ENCODE peak calls at places on chromosomes 13 and 19, in seven cellular contexts. F, G, V, O, N, J and M are unnamed samples.

GRCh38 chr13:22168437-22168836 is 497.6 kb downstream of the FGF9 start:
- DNase-seq in N (no peak), V (no peak), F (no peak), O (no peak), G (no peak), J (no peak), M (no peak)

GRCh38 chr19:40234429-40235237 is 8.1 kb upstream of the CCNP start:
- DNase-seq in O (no peak), J (no peak), G (no peak), V (no peak), F (no peak), N (no peak), M (no peak)

GRCh38 chr19:35090160-35090794 is 25.3 kb upstream of the FXYD3 start:
- DNase-seq in N (no peak), F (peak; percentile 90), O (peak; percentile 79), G (peak; percentile 48), J (no peak), V (peak; percentile 54), M (peak; percentile 84)

GRCh38 chr19:12411893-12412292 is 10.8 kb upstream of the ZNF799 start:
- DNase-seq in O (peak; percentile 53), N (no peak), F (no peak), G (no peak), J (no peak), V (no peak), M (no peak)

GRCh38 chr19:19385900-19386339 is 19.6 kb upstream of the GATAD2A start:
- DNase-seq in J (no peak), V (no peak), G (no peak), N (no peak), O (no peak), F (no peak), M (no peak)

GRCh38 chr13:113881614-113882265 is 17.9 kb upstream of the GAS6 start:
- DNase-seq in G (no peak), J (no peak), V (no peak), N (no peak), F (no peak), O (no peak), M (no peak)

GRCh38 chr13:94710881-94711560 is 1.3 kb downstream of the SOX21 start:
- DNase-seq in V (no peak), F (peak; percentile 86), J (no peak), G (no peak), O (peak; percentile 21), N (no peak), M (no peak)

GRCh38 chr13:67223742-67224141 is 6.4 kb downstream of the PCDH9 start:
- DNase-seq in G (no peak), O (no peak), N (no peak), F (no peak), J (no peak), V (no peak), M (no peak)

GRCh38 chr13:39561971-39562370 is 41.0 kb downstream of the LHFPL6 start:
- DNase-seq in O (no peak), N (no peak), F (no peak), J (no peak), V (no peak), G (no peak), M (no peak)

GRCh38 chr19:49590971-49591730 is at the start of gene PRR12:
- DNase-seq in G (no peak), O (peak; percentile 81), V (peak; percentile 61), F (peak; percentile 89), N (no peak), J (no peak), M (peak; percentile 50)

GRCh38 chr19:17615889-17616685 is 60.6 kb downstream of the COLGALT1 start:
- DNase-seq in O (peak; percentile 62), G (no peak), J (no peak), V (no peak), N (no peak), F (no peak), M (no peak)

GRCh38 chr13:21663197-21663596 is 7.7 kb upstream of the FGF9 start:
- DNase-seq in G (no peak), O (no peak), N (no peak), J (no peak), V (peak; percentile 53), F (no peak), M (no peak)

GRCh38 chr19:55383789-55384575 is at the start of gene TMEM238:
- DNase-seq in G (no peak), V (no peak), F (peak; percentile 88), O (peak; percentile 74), N (no peak), J (no peak), M (peak; percentile 63)

GRCh38 chr13:35630551-35631275 is 154.2 kb upstream of the MAB21L1 start:
- DNase-seq in V (peak; percentile 52), N (no peak), J (no peak), G (peak; percentile 40), F (peak; percentile 36), O (peak; percentile 12), M (peak; percentile 53)

GRCh38 chr19:50500060-50500752 is 10.8 kb downstream of the JOSD2 start:
- DNase-seq in V (no peak), F (peak; percentile 84), O (peak; percentile 78), N (no peak), G (no peak), J (no peak), M (no peak)

GRCh38 chr19:55041244-55041626 is 3.2 kb upstream of the GP6 start:
- DNase-seq in J (no peak), F (no peak), V (no peak), O (no peak), G (no peak), N (no peak), M (no peak)

GRCh38 chr13:107373551-107373950 is 805.6 kb upstream of the ARGLU1 start:
- DNase-seq in G (no peak), V (no peak), N (no peak), J (no peak), O (no peak), F (no peak), M (peak; percentile 1)

GRCh38 chr19:6073858-6074708 is 36.2 kb downstream of the RFX2 start:
- DNase-seq in O (no peak), F (no peak), N (no peak), V (no peak), J (no peak), G (no peak), M (no peak)

GRCh38 chr19:36136975-36137686 is 2.7 kb upstream of the CAPNS1 start:
- DNase-seq in V (no peak), G (peak; percentile 77), F (no peak), J (no peak), O (no peak), N (no peak), M (peak; percentile 58)

GRCh38 chr13:55661505-55661904 is 1479.2 kb upstream of the PRR20A start:
- DNase-seq in G (no peak), J (no peak), N (no peak), V (no peak), O (no peak), F (no peak), M (no peak)

GRCh38 chr19:51799998-51800848 is 5.3 kb downstream of the FPR3 start:
- DNase-seq in N (no peak), G (no peak), J (no peak), V (peak; percentile 12), O (peak; percentile 95), F (no peak), M (no peak)

GRCh38 chr13:21673592-21674270 is 2.9 kb downstream of the FGF9 start:
- DNase-seq in N (no peak), V (no peak), F (peak; percentile 83), O (peak; percentile 17), G (no peak), J (no peak), M (peak; percentile 54)

GRCh38 chr19:21202865-21203494 is 61.1 kb downstream of the ZNF431 start:
- DNase-seq in G (peak; percentile 32), N (peak; percentile 3), O (peak; percentile 68), F (peak; percentile 49), V (no peak), J (peak; percentile 61), M (peak; percentile 74)

DNA sequence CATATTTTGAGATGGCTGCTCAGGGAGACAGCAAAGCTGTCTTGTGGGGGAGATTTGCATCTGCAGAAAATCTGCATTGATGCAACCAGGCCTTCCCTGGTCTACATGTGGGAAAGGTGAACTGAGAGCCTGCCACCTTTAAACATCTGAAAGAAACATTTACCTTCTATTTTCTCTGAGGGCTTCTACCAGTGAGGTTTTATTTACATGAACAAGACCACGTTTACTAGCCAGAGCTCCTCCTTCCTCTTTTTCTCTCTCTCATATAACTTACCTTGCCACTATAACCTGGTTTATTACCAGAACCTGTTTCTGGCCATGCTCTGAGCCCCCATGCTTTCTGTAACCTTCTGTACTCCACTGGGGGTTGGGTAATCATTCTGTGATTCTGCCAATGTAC is 14.4 kb upstream of the RUBCNL start:
- DNase-seq in O (no peak), V (no peak), J (no peak), F (no peak), N (no peak), G (no peak), M (no peak)
- TF ChIP-seq JUND in O (no peak), V (no peak), J (no peak), F (no peak), N (no peak), G (no peak), M (no peak)

DNA sequence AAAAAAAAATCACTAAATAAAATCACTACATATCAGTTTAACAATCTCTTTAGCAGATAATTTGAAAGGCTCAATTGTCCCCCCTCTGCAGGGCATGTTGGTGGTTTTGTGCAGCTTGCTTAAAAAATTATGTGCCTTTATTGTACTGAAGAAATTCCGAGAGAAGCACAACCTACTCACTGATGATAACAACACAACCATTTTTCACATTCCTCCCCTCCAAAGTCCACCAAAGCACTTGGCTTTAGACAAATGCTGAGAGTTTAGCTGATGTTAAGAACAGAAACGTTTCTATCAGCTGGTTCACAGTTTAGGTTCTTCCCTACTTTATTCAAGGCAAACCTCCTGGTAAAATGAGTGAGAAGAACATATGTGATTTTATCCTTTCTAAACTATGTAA is 923 bp downstream of the DOCK9 start:
- DNase-seq in V (no peak), G (no peak), F (no peak), N (no peak), J (no peak), O (no peak), M (no peak)
- TF ChIP-seq JUND in V (no peak), G (no peak), F (no peak), N (no peak), J (no peak), O (no peak), M (no peak)

DNA sequence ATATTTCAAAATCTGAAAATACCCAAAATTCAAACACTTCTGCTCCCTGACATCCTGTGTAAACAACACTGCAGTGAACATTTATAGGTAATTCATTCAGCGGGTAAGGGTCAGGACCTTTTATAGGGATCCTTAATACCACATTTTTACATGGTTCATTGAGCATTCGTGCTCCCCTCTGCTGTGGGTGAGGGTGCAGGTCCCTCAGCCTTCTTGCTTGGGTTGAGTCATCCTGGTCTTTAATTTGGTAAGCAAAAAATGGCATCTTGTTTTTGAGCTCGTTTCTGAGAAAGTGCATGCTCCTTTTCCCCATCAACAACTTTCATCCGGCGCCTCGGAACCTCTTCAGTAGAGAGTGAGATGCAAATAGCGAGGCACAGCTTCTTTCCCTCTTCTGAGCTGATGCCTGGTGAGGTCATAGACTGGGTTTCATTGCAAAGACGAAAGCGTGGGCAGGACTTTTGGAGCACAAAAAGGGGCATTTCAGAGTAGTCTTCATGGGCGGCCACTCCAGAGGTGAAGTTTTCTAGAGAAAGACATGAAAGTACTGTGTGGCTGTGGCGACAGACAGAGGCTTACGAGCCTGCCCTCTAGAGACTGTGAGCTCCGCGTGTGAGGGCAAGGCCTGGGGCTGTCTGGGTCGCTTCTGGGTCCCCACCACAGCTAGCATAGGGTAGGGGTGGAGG is 44.5 kb downstream of the BBC3 start:
- DNase-seq in O (no peak), V (no peak), J (no peak), F (peak; percentile 41), N (peak; percentile 89), G (no peak), M (no peak)
- TF ChIP-seq JUND in O (no peak), V (no peak), J (no peak), F (no peak), N (no peak), G (no peak), M (no peak)

GRCh38 chr13:83048419-83048818 is 833.9 kb downstream of the SLITRK1 start:
- DNase-seq in O (no peak), J (no peak), F (no peak), G (no peak), V (no peak), N (no peak), M (no peak)
- TF ChIP-seq JUND in O (no peak), J (no peak), F (no peak), G (no peak), V (no peak), N (no peak), M (no peak)